ENCODE peak calls at places on chromosomes 5 and 9, in seven cellular contexts. E is SK-MEL-5, C is kidney epithelial cell, S is NCI-H2171, A is AML-193, J is heart right ventricle, B is lung. X is an unnamed sample.

GRCh38 chr9:116499434-116499833 is 187.7 kb upstream of the TRIM32 start:
- DNase-seq in J (no peak), A (no peak), S (no peak), B (no peak), E (no peak), C (no peak), X (no peak)

GRCh38 chr9:4517274-4517673 is 27.0 kb downstream of the SLC1A1 start:
- DNase-seq in S (no peak), C (no peak), E (no peak), B (no peak), J (no peak), A (no peak), X (no peak)

GRCh38 chr5:133119233-133119711 is 67.5 kb downstream of the HSPA4 start:
- DNase-seq in C (no peak), S (peak), A (no peak), J (no peak), B (no peak), E (no peak), X (no peak)

GRCh38 chr5:5409151-5409810 is 13.2 kb upstream of the ICE1 start:
- DNase-seq in C (no peak), J (no peak), E (no peak), B (no peak), S (no peak), A (no peak), X (no peak)

GRCh38 chr9:36080519-36080918 is 43.8 kb downstream of the RECK start:
- DNase-seq in A (no peak), E (no peak), B (no peak), C (no peak), J (no peak), S (no peak), X (no peak)

GRCh38 chr9:116572095-116572748 is 114.9 kb upstream of the TRIM32 start:
- DNase-seq in J (peak), C (no peak), A (peak), S (peak), E (peak), B (peak), X (peak)

GRCh38 chr9:83199240-83199639 is 136.3 kb upstream of the RASEF start:
- DNase-seq in E (peak), J (no peak), C (no peak), S (peak), A (no peak), B (no peak), X (peak)

GRCh38 chr5:34929150-34929719 is at the start of gene DNAJC21:
- DNase-seq in C (peak), J (peak), B (peak), E (peak), S (peak), A (peak), X (peak)

GRCh38 chr5:153476767-153477166 is 13.7 kb upstream of the GRIA1 start:
- DNase-seq in E (no peak), A (no peak), S (no peak), B (no peak), J (no peak), C (peak), X (no peak)

X was measured in foreskin melanocyte.